ENCODE peak calls at places on chromosomes 13 and 19, in ten cellular contexts. A, C, Q, X, T, O, I, D, H and F are unnamed samples.

GRCh38 chr13:79128158-79128557 is 277.9 kb downstream of the RBM26 start:
- DNase-seq in A (no peak), C (peak), Q (no peak), X (no peak), T (no peak), O (no peak), I (no peak), D (peak), H (no peak), F (no peak)

GRCh38 chr19:5287066-5287465 is 53.5 kb downstream of the PTPRS start:
- DNase-seq in A (no peak), C (no peak), Q (no peak), X (no peak), T (no peak), O (no peak), I (no peak), D (no peak), H (no peak), F (no peak)

GRCh38 chr19:48819366-48819816 is 8.6 kb upstream of the BCAT2 start:
- DNase-seq in A (peak), C (peak), Q (peak), X (no peak), T (no peak), O (peak), I (no peak), D (peak), H (peak), F (peak)

GRCh38 chr13:96093296-96094006 is 3.5 kb downstream of the HS6ST3 start:
- DNase-seq in A (no peak), C (peak), Q (no peak), X (no peak), T (no peak), O (no peak), I (no peak), D (no peak), H (no peak), F (no peak)

GRCh38 chr13:72229067-72229466 is 362.1 kb upstream of the DACH1 start:
- DNase-seq in A (no peak), C (no peak), Q (no peak), X (no peak), T (no peak), O (no peak), I (no peak), D (no peak), H (no peak), F (no peak)

GRCh38 chr19:13068064-13068807 is 34.4 kb downstream of the LYL1 start:
- DNase-seq in A (no peak), C (no peak), Q (no peak), X (no peak), T (no peak), O (no peak), I (no peak), D (no peak), H (peak), F (no peak)

GRCh38 chr19:54952591-54953344 is 5.4 kb upstream of the NLRP7 start:
- DNase-seq in A (no peak), C (peak), Q (no peak), X (no peak), T (no peak), O (peak), I (peak), D (peak), H (peak), F (no peak)

GRCh38 chr19:43639507-43640423 is at the start of gene CADM4:
- DNase-seq in A (no peak), C (no peak), Q (no peak), X (peak), T (peak), O (no peak), I (peak), D (no peak), H (peak), F (peak)

GRCh38 chr13:34655554-34655953 is 286.5 kb upstream of the NBEA start:
- DNase-seq in A (no peak), C (no peak), Q (no peak), X (no peak), T (no peak), O (no peak), I (no peak), D (no peak), H (no peak), F (no peak)

GRCh38 chr19:48413879-48414623 is 20.6 kb downstream of the GRIN2D start:
- DNase-seq in A (no peak), C (peak), Q (no peak), X (no peak), T (no peak), O (no peak), I (no peak), D (peak), H (no peak), F (no peak)

GRCh38 chr13:60617863-60618733 is 221.1 kb downstream of the TDRD3 start:
- DNase-seq in A (no peak), C (peak), Q (no peak), X (no peak), T (no peak), O (no peak), I (no peak), D (peak), H (no peak), F (no peak)

GRCh38 chr19:55319786-55320185 is 5.4 kb downstream of the TMEM150B start:
- DNase-seq in A (no peak), C (no peak), Q (no peak), X (no peak), T (no peak), O (no peak), I (no peak), D (no peak), H (peak), F (no peak)

GRCh38 chr19:811007-811434 is 10.7 kb downstream of the PLPPR3 start:
- DNase-seq in A (no peak), C (no peak), Q (no peak), X (no peak), T (no peak), O (no peak), I (no peak), D (no peak), H (no peak), F (no peak)

GRCh38 chr19:900302-901111 is 7.2 kb downstream of the RNU6-9 start:
- DNase-seq in A (no peak), C (peak), Q (no peak), X (no peak), T (peak), O (no peak), I (no peak), D (no peak), H (no peak), F (no peak)

GRCh38 chr19:18833141-18833476 is 1.4 kb downstream of the UPF1 start:
- DNase-seq in A (no peak), C (no peak), Q (no peak), X (no peak), T (no peak), O (no peak), I (no peak), D (no peak), H (no peak), F (no peak)

GRCh38 chr13:81171065-81171647 is 830.2 kb upstream of the SPRY2 start:
- DNase-seq in A (no peak), C (peak), Q (no peak), X (no peak), T (no peak), O (no peak), I (no peak), D (peak), H (no peak), F (peak)

GRCh38 chr13:41458939-41459753 is 1.8 kb downstream of the RGCC start:
- DNase-seq in A (peak), C (peak), Q (no peak), X (no peak), T (peak), O (no peak), I (no peak), D (peak), H (no peak), F (no peak)

GRCh38 chr19:7751157-7751783 is 3.9 kb upstream of the CD209 start:
- DNase-seq in A (no peak), C (peak), Q (no peak), X (peak), T (peak), O (no peak), I (no peak), D (no peak), H (no peak), F (no peak)

GRCh38 chr19:45882652-45883585 is 3.0 kb downstream of the IRF2BP1 start:
- DNase-seq in A (peak), C (peak), Q (no peak), X (peak), T (peak), O (peak), I (peak), D (peak), H (peak), F (peak)

GRCh38 chr19:6056801-6057650 is 53.3 kb downstream of the RFX2 start:
- DNase-seq in A (peak), C (peak), Q (peak), X (no peak), T (peak), O (peak), I (peak), D (peak), H (peak), F (peak)